ENCODE peak calls at places on chromosome 18, in four cellular contexts. One of them, this sample, is unnamed.
A peak's percentile ranks its signal among the peaks of the same experiment; 100 is the strongest.

GRCh38 chr18:56977284-56977683 is 169.6 kb upstream of the BOD1L2 start:
- DNase-seq in NCI-H2029 treated with DMSO at 0.1 percent for 48 hours: no peak
- DNase-seq in HepG2: no peak
- DNase-seq in Daoy: no peak
- DNase-seq in this sample: no peak

GRCh38 chr18:58909521-58909920 is 44.8 kb downstream of the ZNF532 start:
- DNase-seq in NCI-H2029 treated with DMSO at 0.1 percent for 48 hours: no peak
- DNase-seq in HepG2: no peak
- DNase-seq in Daoy: no peak
- DNase-seq in this sample: no peak

GRCh38 chr18:48952287-48953095 is 1.7 kb upstream of the SMAD7 start:
- DNase-seq in NCI-H2029 treated with DMSO at 0.1 percent for 48 hours: peak; percentile 44
- DNase-seq in HepG2: no peak
- DNase-seq in Daoy: peak; percentile 91
- DNase-seq in this sample: peak; percentile 66

GRCh38 chr18:11004294-11004693 is 145.1 kb downstream of the PIEZO2 start:
- DNase-seq in NCI-H2029 treated with DMSO at 0.1 percent for 48 hours: no peak
- DNase-seq in HepG2: no peak
- DNase-seq in Daoy: peak; percentile 37
- DNase-seq in this sample: no peak

GRCh38 chr18:44409524-44409923 is 271.2 kb upstream of the SETBP1 start:
- DNase-seq in NCI-H2029 treated with DMSO at 0.1 percent for 48 hours: no peak
- DNase-seq in HepG2: no peak
- DNase-seq in Daoy: no peak
- DNase-seq in this sample: no peak

GRCh38 chr18:77088977-77089795 is 43.4 kb downstream of the MBP start:
- DNase-seq in NCI-H2029 treated with DMSO at 0.1 percent for 48 hours: no peak
- DNase-seq in HepG2: no peak
- DNase-seq in Daoy: no peak
- DNase-seq in this sample: no peak

GRCh38 chr18:54783100-54783499 is 45.2 kb upstream of the RAB27B start:
- DNase-seq in NCI-H2029 treated with DMSO at 0.1 percent for 48 hours: no peak
- DNase-seq in HepG2: no peak
- DNase-seq in Daoy: no peak
- DNase-seq in this sample: no peak

GRCh38 chr18:75209952-75210261 is 690 bp upstream of the TSHZ1 start:
- DNase-seq in NCI-H2029 treated with DMSO at 0.1 percent for 48 hours: no peak
- DNase-seq in HepG2: no peak
- DNase-seq in Daoy: peak; percentile 31
- DNase-seq in this sample: no peak

GRCh38 chr18:21315741-21316187 is 73.7 kb downstream of the GREB1L start:
- DNase-seq in NCI-H2029 treated with DMSO at 0.1 percent for 48 hours: no peak
- DNase-seq in HepG2: peak; percentile 9
- DNase-seq in Daoy: peak; percentile 3
- DNase-seq in this sample: peak; percentile 44

GRCh38 chr18:48715651-48716354 is 177.0 kb downstream of the CTIF start:
- DNase-seq in NCI-H2029 treated with DMSO at 0.1 percent for 48 hours: no peak
- DNase-seq in HepG2: no peak
- DNase-seq in Daoy: no peak
- DNase-seq in this sample: no peak

GRCh38 chr18:73677458-73677857 is 470.2 kb downstream of the FBXO15 start:
- DNase-seq in NCI-H2029 treated with DMSO at 0.1 percent for 48 hours: no peak
- DNase-seq in HepG2: no peak
- DNase-seq in Daoy: no peak
- DNase-seq in this sample: no peak

GRCh38 chr18:57705861-57706590 is 84.4 kb upstream of the NARS1 start:
- DNase-seq in NCI-H2029 treated with DMSO at 0.1 percent for 48 hours: no peak
- DNase-seq in HepG2: no peak
- DNase-seq in Daoy: no peak
- DNase-seq in this sample: no peak

GRCh38 chr18:63773616-63774015 is 1.6 kb upstream of the SERPINB7 start:
- DNase-seq in NCI-H2029 treated with DMSO at 0.1 percent for 48 hours: no peak
- DNase-seq in HepG2: no peak
- DNase-seq in Daoy: no peak
- DNase-seq in this sample: no peak

GRCh38 chr18:62436636-62437519 is 85.9 kb upstream of the ZCCHC2 start:
- DNase-seq in NCI-H2029 treated with DMSO at 0.1 percent for 48 hours: no peak
- DNase-seq in HepG2: no peak
- DNase-seq in Daoy: no peak
- DNase-seq in this sample: no peak

GRCh38 chr18:68041327-68041726 is 524.8 kb upstream of the DSEL start:
- DNase-seq in NCI-H2029 treated with DMSO at 0.1 percent for 48 hours: no peak
- DNase-seq in HepG2: no peak
- DNase-seq in Daoy: no peak
- DNase-seq in this sample: no peak

GRCh38 chr18:62781893-62782292 is 66.6 kb downstream of the PHLPP1 start:
- DNase-seq in NCI-H2029 treated with DMSO at 0.1 percent for 48 hours: peak; percentile 34
- DNase-seq in HepG2: peak; percentile 29
- DNase-seq in Daoy: no peak
- DNase-seq in this sample: no peak

GRCh38 chr18:74194691-74195090 is 46.4 kb downstream of the TIMM21 start:
- DNase-seq in NCI-H2029 treated with DMSO at 0.1 percent for 48 hours: no peak
- DNase-seq in HepG2: no peak
- DNase-seq in Daoy: no peak
- DNase-seq in this sample: no peak